ENCODE peak calls at places on chromosomes 16 and 17, in four cellular contexts. One of them, this sample, is unnamed.

GRCh38 chr17:81566461-81567126 is 14.4 kb upstream of the FAAP100 start:
- DNase-seq in AG10803: peak; percentile 97
- DNase-seq in GM19239: no peak
- DNase-seq in GM04504: peak; percentile 88
- DNase-seq in this sample: peak; percentile 81

GRCh38 chr16:4263504-4264436 is 9.1 kb downstream of the TFAP4 start:
- DNase-seq in AG10803: peak; percentile 97
- DNase-seq in GM19239: no peak
- DNase-seq in GM04504: peak; percentile 93
- DNase-seq in this sample: peak; percentile 30

GRCh38 chr17:17156107-17156506 is 50.0 kb downstream of the PLD6 start:
- DNase-seq in AG10803: peak; percentile 75
- DNase-seq in GM04504: peak; percentile 35
- DNase-seq in GM19239: no peak
- DNase-seq in this sample: peak; percentile 71

GRCh38 chr17:80262291-80262690 is 1.6 kb downstream of the RNF213 start:
- DNase-seq in AG10803: no peak
- DNase-seq in GM19239: no peak
- DNase-seq in GM04504: no peak
- DNase-seq in this sample: no peak

GRCh38 chr17:42814633-42815399 is 9.3 kb downstream of the BECN1 start:
- DNase-seq in AG10803: peak; percentile 95
- DNase-seq in GM04504: peak; percentile 85
- DNase-seq in GM19239: no peak
- DNase-seq in this sample: no peak

GRCh38 chr17:81429353-81429774 is 34.1 kb downstream of the BAHCC1 start:
- DNase-seq in AG10803: peak; percentile 72
- DNase-seq in GM04504: peak; percentile 53
- DNase-seq in GM19239: no peak
- DNase-seq in this sample: peak; percentile 73

GRCh38 chr16:5756969-5757368 is 659.4 kb upstream of the EEF2KMT start:
- DNase-seq in AG10803: no peak
- DNase-seq in GM04504: no peak
- DNase-seq in GM19239: no peak
- DNase-seq in this sample: no peak

GRCh38 chr17:49928826-49929475 is 40.0 kb upstream of the DLX4 start:
- DNase-seq in AG10803: peak; percentile 25
- DNase-seq in GM04504: no peak
- DNase-seq in GM19239: no peak
- DNase-seq in this sample: peak; percentile 47

GRCh38 chr17:32588982-32589381 is 102.2 kb downstream of the CDK5R1 start:
- DNase-seq in AG10803: no peak
- DNase-seq in GM19239: no peak
- DNase-seq in GM04504: no peak
- DNase-seq in this sample: peak; percentile 12

GRCh38 chr16:411576-412265 is 10.0 kb downstream of the DECR2 start:
- DNase-seq in GM19239: no peak
- DNase-seq in GM04504: no peak
- DNase-seq in AG10803: no peak
- DNase-seq in this sample: no peak

GRCh38 chr16:29854520-29855100 is 8.4 kb downstream of the CDIPT start:
- DNase-seq in GM04504: no peak
- DNase-seq in AG10803: no peak
- DNase-seq in GM19239: no peak
- DNase-seq in this sample: no peak

GRCh38 chr17:57808882-57809281 is 41.0 kb downstream of the MRPS23 start:
- DNase-seq in AG10803: peak; percentile 24
- DNase-seq in GM04504: no peak
- DNase-seq in GM19239: no peak
- DNase-seq in this sample: no peak